ENCODE peak calls at places on chromosomes 7 and 10, in four cellular contexts. Z is endothelial cell of umbilical vein, S is left ventricle myocardium inferior, M is stomach. W is an unnamed sample. For H3K4me1, the result is how much of the 10 kb centered on the place peaks cover.

GRCh38 chr7:92589056-92589455 is 1.1 kb downstream of the FAM133B start:
- DNase-seq in Z (peak), S (no peak), M (no peak), W (no peak)

GRCh38 chr7:130943336-130943901 is 209.4 kb upstream of the KLF14 start:
- DNase-seq in Z (peak), S (no peak), M (no peak), W (no peak)

GRCh38 chr10:97404044-97404443 is 2.9 kb upstream of the RRP12 start:
- DNase-seq in Z (no peak), S (no peak), M (no peak), W (no peak)

GRCh38 chr10:51667992-51668689 is 31.3 kb downstream of the CSTF2T start:
- DNase-seq in Z (peak), S (no peak), M (no peak), W (no peak)

GRCh38 chr10:117441812-117442443 is 66.7 kb upstream of the PDZD8 start:
- DNase-seq in Z (no peak), S (no peak), M (no peak), W (no peak)

GRCh38 chr10:26997610-26998009 is 102.7 kb downstream of the ANKRD26 start:
- DNase-seq in Z (no peak), S (no peak), M (no peak), W (no peak)

GRCh38 chr7:7944619-7945282 is 23.8 kb upstream of the GLCCI1 start:
- DNase-seq in Z (peak), S (no peak), M (peak), W (peak)

GRCh38 chr10:11403116-11403515 is 208.3 kb downstream of the USP6NL start:
- DNase-seq in Z (no peak), S (no peak), M (no peak), W (no peak)

GRCh38 chr10:74255800-74256422 is 104.9 kb downstream of the ADK start:
- DNase-seq in Z (no peak), S (no peak), M (no peak), W (no peak)

GRCh38 chr10:129759214-129760002 is 204.7 kb downstream of the EBF3 start:
- DNase-seq in Z (no peak), S (no peak), M (peak), W (peak)

GRCh38 chr10:26468691-26469090 is 30.6 kb downstream of the APBB1IP start:
- DNase-seq in Z (no peak), S (no peak), M (no peak), W (no peak)

GRCh38 chr7:17774248-17774647 is 166.0 kb downstream of the SNX13 start:
- DNase-seq in Z (no peak), S (no peak), M (no peak), W (no peak)

GRCh38 chr10:89590326-89590725 is 54.7 kb downstream of the PANK1 start:
- DNase-seq in Z (no peak), S (no peak), M (no peak), W (no peak)

GRCh38 chr10:116371737-116372136 is 47.5 kb downstream of the CCDC172 start:
- DNase-seq in Z (no peak), S (no peak), M (no peak), W (no peak)

GRCh38 chr7:149824748-149825566 is 13.2 kb upstream of the ZNF862 start:
- DNase-seq in Z (no peak), S (no peak), M (no peak), W (peak)

GRCh38 chr10:64365663-64366062 is 844.5 kb downstream of the REEP3 start:
- DNase-seq in Z (no peak), S (no peak), M (no peak), W (no peak)

GRCh38 chr7:26705567-26705966 is 158.8 kb downstream of the SKAP2 start:
- DNase-seq in Z (peak), S (no peak), M (no peak), W (no peak)

GRCh38 chr10:6088721-6089333 is at the start of gene RBM17:
- DNase-seq in Z (peak), S (peak), M (peak), W (peak)

GRCh38 chr10:10623958-10624590 is 393.6 kb upstream of the CELF2 start:
- DNase-seq in Z (no peak), S (no peak), M (no peak), W (no peak)

GRCh38 chr7:110994028-110994967 is 96.6 kb upstream of the LRRN3 start:
- DNase-seq in Z (peak), S (no peak), M (no peak), W (no peak)

GRCh38 chr7:1129431-1129830 is 30.6 kb downstream of the ZFAND2A start:
- DNase-seq in Z (no peak), S (no peak), M (no peak), W (peak)

GRCh38 chr10:88253-88652 is 39.2 kb upstream of the TUBB8 start:
- DNase-seq in Z (no peak), S (no peak), M (peak), W (no peak)

GRCh38 chr7:142338633-142339501 is 81.0 kb upstream of the PRSS58 start:
- DNase-seq in Z (no peak), S (no peak), M (no peak), W (no peak)

GRCh38 chr10:124565565-124566221 is 104.1 kb downstream of the LHPP start:
- DNase-seq in Z (no peak), S (no peak), M (peak), W (peak)

GRCh38 chr7:78499283-78499682 is 700.7 kb downstream of the PHTF2 start:
- DNase-seq in Z (no peak), S (no peak), M (no peak), W (no peak)

GRCh38 chr7:139713061-139713460 is 64.7 kb downstream of the HIPK2 start:
- DNase-seq in Z (no peak), S (no peak), M (no peak), W (no peak)

GRCh38 chr7:2554654-2555053 is 670 bp downstream of the BRAT1 start:
- DNase-seq in Z (peak), S (no peak), M (no peak), W (no peak)

GRCh38 chr7:101377189-101377736 is 14.6 kb downstream of the COL26A1 start:
- DNase-seq in Z (no peak), S (no peak), M (no peak), W (no peak)

GRCh38 chr10:11245510-11245909 is 227.8 kb downstream of the CELF2 start:
- DNase-seq in Z (no peak), S (no peak), M (no peak), W (no peak)

GRCh38 chr7:36881206-36881605 is 156.9 kb upstream of the AOAH start:
- DNase-seq in Z (no peak), S (no peak), M (no peak), W (no peak)

DNA sequence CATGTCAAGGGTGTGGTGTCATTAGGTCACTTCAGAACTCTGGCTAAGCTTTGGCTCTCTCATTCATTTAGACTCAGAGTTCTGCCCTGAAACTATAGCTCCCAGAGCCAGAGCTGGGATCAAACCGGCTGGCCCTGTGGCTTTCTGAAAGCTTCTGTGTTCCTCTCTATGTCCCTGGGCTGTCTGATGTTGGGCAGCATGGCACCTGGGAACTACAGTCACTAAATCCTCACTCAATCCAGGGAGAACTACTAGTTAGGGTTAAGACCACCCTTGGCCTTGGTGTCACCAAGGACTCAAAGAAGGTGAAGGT is 13.2 kb downstream of the ATG9B start:
- DNase-seq in Z (no peak), S (no peak), M (no peak), W (no peak)
- H3K27ac ChIP-seq in Z (no peak), S (peak), M (no peak), W (no peak)

GRCh38 chr10:102781921-102782542 is 38.3 kb downstream of the WBP1L start:
- DNase-seq in Z (peak), S (no peak), M (no peak), W (no peak)
- H3K4me1 ChIP-seq in Z (half or more), S (half or more), M (half or more), W (half or more)

GRCh38 chr7:68697821-68698280 is 900.4 kb upstream of the AUTS2 start:
- DNase-seq in Z (no peak), S (no peak), M (no peak), W (no peak)
- TF ChIP-seq CTCF in Z (no peak), S (no peak), M (no peak), W (no peak)

GRCh38 chr10:95606922-95607321 is 45.8 kb upstream of the SORBS1 start:
- DNase-seq in Z (no peak), S (no peak), M (no peak), W (no peak)

GRCh38 chr10:95605163-95605562 is 44.0 kb upstream of the SORBS1 start:
- DNase-seq in Z (no peak), S (no peak), M (no peak), W (no peak)

GRCh38 chr10:95601116-95601719 is 40.0 kb upstream of the SORBS1 start:
- DNase-seq in Z (peak), S (peak), M (peak), W (peak)

GRCh38 chr10:95602382-95602781 is 41.2 kb upstream of the SORBS1 start:
- DNase-seq in Z (no peak), S (no peak), M (no peak), W (no peak)

DNA sequence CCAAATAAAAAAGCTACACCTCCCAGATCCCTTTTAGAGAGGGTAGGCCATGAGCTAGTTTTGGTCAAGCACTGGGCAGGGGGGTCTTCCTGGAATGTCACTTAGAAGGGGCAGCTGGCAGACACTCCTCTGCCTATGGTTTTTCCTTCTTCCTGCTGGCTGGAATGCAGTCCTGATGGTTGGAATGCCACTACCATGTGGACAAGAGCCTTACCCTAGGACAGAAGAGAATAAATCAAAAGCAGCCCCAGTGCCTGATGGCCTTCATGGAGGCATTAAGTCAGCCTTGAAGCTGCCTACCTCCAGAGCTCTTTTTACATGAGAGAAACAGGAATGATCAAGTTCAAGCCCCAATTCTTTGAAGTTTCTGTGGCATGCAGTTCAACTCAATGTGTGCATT is 43.5 kb upstream of the SORBS1 start:
- DNase-seq in Z (no peak), S (no peak), M (no peak), W (no peak)
- H3K27ac ChIP-seq in Z (no peak), S (peak), M (peak), W (no peak)

DNA sequence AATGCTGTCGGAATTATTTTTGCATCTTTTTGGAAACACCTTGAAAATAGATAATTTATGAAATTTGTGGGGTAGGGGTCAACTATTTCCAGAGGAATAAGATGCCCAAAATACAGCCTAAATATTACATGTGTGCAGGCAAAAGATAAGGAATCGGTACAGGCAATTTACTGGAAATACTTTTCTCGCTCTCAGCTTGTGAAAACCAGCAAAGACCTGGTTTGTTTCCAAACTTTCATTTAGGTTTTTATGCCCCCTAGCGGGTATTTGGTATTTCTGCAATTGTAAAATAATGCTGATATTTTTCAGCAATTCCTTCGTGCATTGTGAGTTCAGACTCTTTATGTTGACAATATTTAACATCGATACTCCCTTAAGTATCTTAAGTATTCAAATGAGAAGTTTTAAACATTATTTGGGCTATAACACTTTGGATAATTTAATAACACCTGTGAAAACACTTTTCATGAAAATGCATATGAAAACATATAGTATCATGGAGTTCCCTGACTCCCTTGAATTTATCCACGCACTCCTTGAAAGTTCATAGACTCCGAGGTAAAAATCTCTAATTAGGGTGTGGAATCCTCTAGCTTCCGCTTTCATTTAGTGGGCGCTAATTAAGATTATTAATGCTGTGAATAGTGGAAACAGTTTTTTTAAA is 132.4 kb downstream of the TSPAN12 start:
- DNase-seq in Z (peak), S (no peak), M (no peak), W (no peak)
- H3K4me1 ChIP-seq in Z (under half), S (under half), M (under half), W (under half)

GRCh38 chr10:8398771-8399170 is 344.3 kb downstream of the GATA3 start:
- DNase-seq in Z (no peak), S (no peak), M (no peak), W (no peak)
- TF ChIP-seq CTCF in Z (no peak), S (no peak), M (no peak), W (no peak)

DNA sequence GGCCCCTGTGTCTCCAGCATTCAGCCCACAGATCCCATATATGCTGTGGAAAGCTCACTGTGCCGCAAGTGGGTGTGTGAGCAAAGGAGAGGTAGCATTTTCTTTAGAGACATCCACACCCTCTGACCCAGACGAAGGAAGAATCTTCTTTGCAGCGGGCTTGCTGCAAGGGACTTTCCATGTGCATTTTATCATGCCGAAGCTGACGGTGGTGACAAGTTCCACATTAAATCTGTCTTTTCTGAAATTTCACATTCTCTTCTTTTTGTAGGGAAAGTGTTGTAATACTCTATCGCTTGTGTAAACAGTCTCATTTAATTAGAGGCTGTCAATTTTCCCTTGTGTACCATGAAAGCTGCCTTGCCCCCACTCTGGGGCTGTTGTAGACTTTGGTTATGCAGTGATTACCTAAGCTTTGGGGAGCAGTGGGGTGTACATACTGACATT is 409.5 kb downstream of the SUGCT start:
- DNase-seq in Z (no peak), S (peak), M (no peak), W (no peak)
- H3K27ac ChIP-seq in Z (no peak), S (peak), M (no peak), W (no peak)